ENCODE peak calls at places on chromosomes 13 and 19, in five cellular contexts. F is fibroblast of the conjunctiva; T is ovary; B is kidney tubule cell; E is activated CD4-positive, CD25-positive, alpha-beta regulatory T cell treated with anti-CD3 and anti-CD28 coated beads, Interleukin-2, amount 50 U/mL, for 16 hours. R is an unnamed sample.

GRCh38 chr13:104740616-104741222 is 1674.5 kb upstream of the SLC10A2 start:
- DNase-seq in F (no peak), T (no peak), B (no peak), E (no peak), R (no peak)

GRCh38 chr19:3357731-3358391 is 8.5 kb upstream of the NFIC start:
- DNase-seq in F (no peak), T (peak; percentile 48), B (no peak), E (no peak), R (peak; percentile 94)

GRCh38 chr19:19624032-19624570 is 3.9 kb downstream of the LPAR2 start:
- DNase-seq in F (no peak), T (no peak), B (no peak), E (no peak), R (no peak)

GRCh38 chr19:58544591-58545285 is 874 bp downstream of the TRIM28 start:
- DNase-seq in F (no peak), T (no peak), B (no peak), E (peak; percentile 55), R (peak; percentile 66)

GRCh38 chr19:2223959-2224358 is 12.2 kb downstream of the PLEKHJ1 start:
- DNase-seq in F (no peak), T (no peak), B (no peak), E (no peak), R (no peak)

GRCh38 chr13:78736142-78736541 is 77.2 kb upstream of the OBI1 start:
- DNase-seq in F (no peak), T (no peak), B (peak; percentile 2), E (no peak), R (no peak)

GRCh38 chr19:4423727-4424126 is 21.3 kb downstream of the CHAF1A start:
- DNase-seq in F (no peak), T (no peak), B (no peak), E (no peak), R (no peak)

GRCh38 chr19:4425531-4425930 is 23.1 kb downstream of the CHAF1A start:
- DNase-seq in F (peak; percentile 41), T (no peak), B (no peak), E (no peak), R (no peak)

GRCh38 chr19:16394111-16394510 is 69.5 kb downstream of the KLF2 start:
- DNase-seq in F (no peak), T (no peak), B (no peak), E (no peak), R (no peak)

GRCh38 chr19:2055871-2056809 is 5.1 kb upstream of the MKNK2 start:
- DNase-seq in F (peak; percentile 88), T (peak; percentile 85), B (peak; percentile 68), E (no peak), R (no peak)

GRCh38 chr13:74316531-74316930 is 182.3 kb upstream of the KLF12 start:
- DNase-seq in F (no peak), T (no peak), B (no peak), E (no peak), R (no peak)

GRCh38 chr19:850221-850978 is 1.7 kb upstream of the ELANE start:
- DNase-seq in F (peak; percentile 94), T (peak; percentile 91), B (peak; percentile 21), E (no peak), R (peak; percentile 99)

GRCh38 chr19:38674388-38675133 is 27.1 kb downstream of the ACTN4 start:
- DNase-seq in F (no peak), T (no peak), B (peak; percentile 70), E (no peak), R (peak; percentile 94)